ENCODE peak calls at places on chromosomes 2 and 18, in nine cellular contexts. One of them, this sample, is unnamed.

GRCh38 chr2:48530033-48530804 is at the start of gene STON1:
- DNase-seq in amygdala: no peak
- DNase-seq in mucosa of gallbladder: peak; percentile 46
- DNase-seq in NCI-H146: peak; percentile 30
- DNase-seq in neural progenitor cell: peak; percentile 72
- DNase-seq in HS-5: no peak
- DNase-seq in heart left ventricle: peak; percentile 71
- DNase-seq in endodermal cell: peak; percentile 79
- DNase-seq in left kidney: peak; percentile 81
- DNase-seq in this sample: peak; percentile 39

GRCh38 chr18:78619854-78620253 is 359.8 kb upstream of the SALL3 start:
- DNase-seq in left kidney: no peak
- DNase-seq in neural progenitor cell: no peak
- DNase-seq in mucosa of gallbladder: no peak
- DNase-seq in heart left ventricle: no peak
- DNase-seq in HS-5: no peak
- DNase-seq in amygdala: no peak
- DNase-seq in NCI-H146: no peak
- DNase-seq in endodermal cell: peak; percentile 66
- DNase-seq in this sample: no peak

GRCh38 chr18:10398571-10398970 is 55.9 kb upstream of the APCDD1 start:
- DNase-seq in neural progenitor cell: no peak
- DNase-seq in endodermal cell: no peak
- DNase-seq in HS-5: no peak
- DNase-seq in left kidney: no peak
- DNase-seq in NCI-H146: no peak
- DNase-seq in heart left ventricle: no peak
- DNase-seq in mucosa of gallbladder: no peak
- DNase-seq in amygdala: no peak
- DNase-seq in this sample: no peak

GRCh38 chr2:23589220-23589647 is 204.3 kb downstream of the KLHL29 start:
- DNase-seq in left kidney: no peak
- DNase-seq in mucosa of gallbladder: no peak
- DNase-seq in neural progenitor cell: no peak
- DNase-seq in amygdala: no peak
- DNase-seq in NCI-H146: no peak
- DNase-seq in heart left ventricle: no peak
- DNase-seq in HS-5: no peak
- DNase-seq in endodermal cell: no peak
- DNase-seq in this sample: no peak

GRCh38 chr2:203756161-203756560 is 49.7 kb downstream of the CD28 start:
- DNase-seq in mucosa of gallbladder: no peak
- DNase-seq in NCI-H146: no peak
- DNase-seq in neural progenitor cell: no peak
- DNase-seq in heart left ventricle: no peak
- DNase-seq in endodermal cell: no peak
- DNase-seq in left kidney: peak; percentile 11
- DNase-seq in HS-5: no peak
- DNase-seq in amygdala: no peak
- DNase-seq in this sample: no peak

GRCh38 chr2:119230630-119231185 is 7.1 kb downstream of the STEAP3 start:
- DNase-seq in neural progenitor cell: peak; percentile 30
- DNase-seq in NCI-H146: no peak
- DNase-seq in mucosa of gallbladder: no peak
- DNase-seq in amygdala: no peak
- DNase-seq in endodermal cell: no peak
- DNase-seq in left kidney: peak; percentile 28
- DNase-seq in HS-5: no peak
- DNase-seq in heart left ventricle: no peak
- DNase-seq in this sample: no peak

GRCh38 chr2:190214434-190215194 is 105.0 kb downstream of the HIBCH start:
- DNase-seq in left kidney: peak; percentile 7
- DNase-seq in endodermal cell: no peak
- DNase-seq in heart left ventricle: no peak
- DNase-seq in mucosa of gallbladder: no peak
- DNase-seq in NCI-H146: no peak
- DNase-seq in neural progenitor cell: peak; percentile 12
- DNase-seq in HS-5: no peak
- DNase-seq in amygdala: no peak
- DNase-seq in this sample: no peak

GRCh38 chr2:112217854-112218253 is 37.0 kb downstream of the ZC3H8 start:
- DNase-seq in NCI-H146: no peak
- DNase-seq in endodermal cell: no peak
- DNase-seq in HS-5: no peak
- DNase-seq in left kidney: no peak
- DNase-seq in amygdala: no peak
- DNase-seq in neural progenitor cell: no peak
- DNase-seq in heart left ventricle: no peak
- DNase-seq in mucosa of gallbladder: no peak
- DNase-seq in this sample: no peak

GRCh38 chr18:7521226-7521856 is 45.8 kb upstream of the PTPRM start:
- DNase-seq in amygdala: no peak
- DNase-seq in mucosa of gallbladder: no peak
- DNase-seq in neural progenitor cell: no peak
- DNase-seq in endodermal cell: peak; percentile 63
- DNase-seq in heart left ventricle: no peak
- DNase-seq in NCI-H146: no peak
- DNase-seq in HS-5: no peak
- DNase-seq in left kidney: peak; percentile 33
- DNase-seq in this sample: no peak

GRCh38 chr2:84849271-84849952 is 31.5 kb downstream of the TRABD2A start:
- DNase-seq in amygdala: no peak
- DNase-seq in HS-5: no peak
- DNase-seq in NCI-H146: no peak
- DNase-seq in endodermal cell: peak; percentile 17
- DNase-seq in heart left ventricle: no peak
- DNase-seq in neural progenitor cell: no peak
- DNase-seq in left kidney: no peak
- DNase-seq in mucosa of gallbladder: no peak
- DNase-seq in this sample: no peak

GRCh38 chr18:8496186-8496585 is 113.1 kb upstream of the RAB12 start:
- DNase-seq in neural progenitor cell: peak; percentile 17
- DNase-seq in amygdala: no peak
- DNase-seq in heart left ventricle: no peak
- DNase-seq in endodermal cell: peak; percentile 57
- DNase-seq in left kidney: no peak
- DNase-seq in mucosa of gallbladder: no peak
- DNase-seq in HS-5: no peak
- DNase-seq in NCI-H146: no peak
- DNase-seq in this sample: no peak

GRCh38 chr2:97714084-97714949 is 941 bp downstream of the ZAP70 start:
- DNase-seq in NCI-H146: peak; percentile 40
- DNase-seq in endodermal cell: peak; percentile 40
- DNase-seq in HS-5: no peak
- DNase-seq in amygdala: no peak
- DNase-seq in mucosa of gallbladder: no peak
- DNase-seq in heart left ventricle: no peak
- DNase-seq in left kidney: no peak
- DNase-seq in neural progenitor cell: no peak
- DNase-seq in this sample: no peak

GRCh38 chr2:71716697-71717624 is 263.6 kb downstream of the DYSF start:
- DNase-seq in HS-5: peak; percentile 55
- DNase-seq in heart left ventricle: peak; percentile 96
- DNase-seq in endodermal cell: peak; percentile 32
- DNase-seq in amygdala: no peak
- DNase-seq in NCI-H146: no peak
- DNase-seq in neural progenitor cell: no peak
- DNase-seq in left kidney: no peak
- DNase-seq in mucosa of gallbladder: peak; percentile 35
- DNase-seq in this sample: peak; percentile 89

GRCh38 chr2:230012242-230012884 is 56.4 kb downstream of the SLC16A14 start:
- DNase-seq in heart left ventricle: no peak
- DNase-seq in NCI-H146: no peak
- DNase-seq in endodermal cell: no peak
- DNase-seq in amygdala: no peak
- DNase-seq in mucosa of gallbladder: no peak
- DNase-seq in left kidney: no peak
- DNase-seq in HS-5: no peak
- DNase-seq in neural progenitor cell: no peak
- DNase-seq in this sample: no peak

GRCh38 chr2:47037678-47038077 is 117.4 kb downstream of the STPG4 start:
- DNase-seq in HS-5: no peak
- DNase-seq in amygdala: no peak
- DNase-seq in mucosa of gallbladder: no peak
- DNase-seq in endodermal cell: no peak
- DNase-seq in NCI-H146: peak; percentile 69
- DNase-seq in neural progenitor cell: no peak
- DNase-seq in left kidney: no peak
- DNase-seq in heart left ventricle: no peak
- DNase-seq in this sample: no peak

GRCh38 chr2:128967666-128968065 is 649.0 kb upstream of the HS6ST1 start:
- DNase-seq in amygdala: no peak
- DNase-seq in neural progenitor cell: no peak
- DNase-seq in NCI-H146: no peak
- DNase-seq in left kidney: no peak
- DNase-seq in heart left ventricle: no peak
- DNase-seq in mucosa of gallbladder: no peak
- DNase-seq in endodermal cell: no peak
- DNase-seq in HS-5: no peak
- DNase-seq in this sample: no peak

GRCh38 chr2:118224144-118224887 is 136.0 kb downstream of the INSIG2 start:
- DNase-seq in mucosa of gallbladder: no peak
- DNase-seq in left kidney: peak; percentile 68
- DNase-seq in HS-5: no peak
- DNase-seq in amygdala: no peak
- DNase-seq in endodermal cell: peak; percentile 84
- DNase-seq in NCI-H146: no peak
- DNase-seq in heart left ventricle: no peak
- DNase-seq in neural progenitor cell: peak; percentile 70
- DNase-seq in this sample: no peak

GRCh38 chr2:12988279-12988678 is 271.5 kb downstream of the TRIB2 start:
- DNase-seq in amygdala: no peak
- DNase-seq in endodermal cell: no peak
- DNase-seq in heart left ventricle: no peak
- DNase-seq in NCI-H146: no peak
- DNase-seq in left kidney: no peak
- DNase-seq in mucosa of gallbladder: no peak
- DNase-seq in HS-5: no peak
- DNase-seq in neural progenitor cell: no peak
- DNase-seq in this sample: no peak

GRCh38 chr2:33230877-33231276 is 245.6 kb upstream of the RASGRP3 start:
- DNase-seq in endodermal cell: no peak
- DNase-seq in neural progenitor cell: no peak
- DNase-seq in heart left ventricle: no peak
- DNase-seq in NCI-H146: no peak
- DNase-seq in amygdala: no peak
- DNase-seq in mucosa of gallbladder: no peak
- DNase-seq in left kidney: no peak
- DNase-seq in HS-5: no peak
- DNase-seq in this sample: no peak

GRCh38 chr18:26470011-26470637 is 78.2 kb downstream of the KCTD1 start:
- DNase-seq in endodermal cell: no peak
- DNase-seq in HS-5: no peak
- DNase-seq in NCI-H146: no peak
- DNase-seq in amygdala: no peak
- DNase-seq in mucosa of gallbladder: no peak
- DNase-seq in neural progenitor cell: peak; percentile 21
- DNase-seq in heart left ventricle: no peak
- DNase-seq in left kidney: peak; percentile 32
- DNase-seq in this sample: no peak

GRCh38 chr18:68969027-68969426 is 171.1 kb downstream of the CCDC102B start:
- DNase-seq in mucosa of gallbladder: no peak
- DNase-seq in HS-5: no peak
- DNase-seq in endodermal cell: no peak
- DNase-seq in neural progenitor cell: no peak
- DNase-seq in heart left ventricle: no peak
- DNase-seq in amygdala: no peak
- DNase-seq in left kidney: no peak
- DNase-seq in NCI-H146: no peak
- DNase-seq in this sample: no peak

GRCh38 chr2:33216508-33217182 is 259.8 kb upstream of the RASGRP3 start:
- DNase-seq in heart left ventricle: peak; percentile 77
- DNase-seq in left kidney: no peak
- DNase-seq in amygdala: no peak
- DNase-seq in neural progenitor cell: no peak
- DNase-seq in endodermal cell: no peak
- DNase-seq in NCI-H146: no peak
- DNase-seq in mucosa of gallbladder: peak; percentile 75
- DNase-seq in HS-5: no peak
- DNase-seq in this sample: peak; percentile 71

GRCh38 chr2:132567682-132568081 is 102.3 kb downstream of the LYPD1 start:
- DNase-seq in mucosa of gallbladder: no peak
- DNase-seq in NCI-H146: no peak
- DNase-seq in HS-5: no peak
- DNase-seq in left kidney: no peak
- DNase-seq in neural progenitor cell: no peak
- DNase-seq in heart left ventricle: no peak
- DNase-seq in amygdala: no peak
- DNase-seq in endodermal cell: no peak
- DNase-seq in this sample: no peak

GRCh38 chr18:43279015-43279758 is 1.9 kb upstream of the SYT4 start:
- DNase-seq in heart left ventricle: no peak
- DNase-seq in endodermal cell: peak; percentile 72
- DNase-seq in mucosa of gallbladder: no peak
- DNase-seq in left kidney: peak; percentile 79
- DNase-seq in HS-5: no peak
- DNase-seq in amygdala: no peak
- DNase-seq in NCI-H146: peak; percentile 98
- DNase-seq in neural progenitor cell: peak; percentile 62
- DNase-seq in this sample: no peak

GRCh38 chr18:59265246-59266018 is 7.8 kb downstream of the RAX start:
- DNase-seq in neural progenitor cell: peak; percentile 88
- DNase-seq in amygdala: no peak
- DNase-seq in mucosa of gallbladder: no peak
- DNase-seq in endodermal cell: peak; percentile 94
- DNase-seq in heart left ventricle: no peak
- DNase-seq in left kidney: peak; percentile 53
- DNase-seq in NCI-H146: peak; percentile 67
- DNase-seq in HS-5: no peak
- DNase-seq in this sample: no peak

GRCh38 chr2:31387850-31388249 is 26.7 kb downstream of the XDH start:
- DNase-seq in neural progenitor cell: peak; percentile 17
- DNase-seq in heart left ventricle: no peak
- DNase-seq in endodermal cell: peak; percentile 69
- DNase-seq in HS-5: no peak
- DNase-seq in NCI-H146: no peak
- DNase-seq in amygdala: no peak
- DNase-seq in mucosa of gallbladder: no peak
- DNase-seq in left kidney: peak; percentile 7
- DNase-seq in this sample: no peak

GRCh38 chr2:37365669-37366068 is 21.2 kb downstream of the QPCT start:
- DNase-seq in amygdala: no peak
- DNase-seq in NCI-H146: no peak
- DNase-seq in heart left ventricle: no peak
- DNase-seq in left kidney: no peak
- DNase-seq in endodermal cell: peak; percentile 1
- DNase-seq in neural progenitor cell: no peak
- DNase-seq in HS-5: no peak
- DNase-seq in mucosa of gallbladder: no peak
- DNase-seq in this sample: no peak

GRCh38 chr2:125870746-125871145 is 785.2 kb upstream of the GYPC start:
- DNase-seq in amygdala: no peak
- DNase-seq in HS-5: no peak
- DNase-seq in endodermal cell: no peak
- DNase-seq in NCI-H146: no peak
- DNase-seq in heart left ventricle: no peak
- DNase-seq in mucosa of gallbladder: no peak
- DNase-seq in left kidney: no peak
- DNase-seq in neural progenitor cell: no peak
- DNase-seq in this sample: no peak

GRCh38 chr18:23231340-23232021 is 96.2 kb downstream of the CABLES1 start:
- DNase-seq in left kidney: no peak
- DNase-seq in amygdala: no peak
- DNase-seq in endodermal cell: no peak
- DNase-seq in heart left ventricle: peak; percentile 79
- DNase-seq in HS-5: peak; percentile 81
- DNase-seq in mucosa of gallbladder: peak; percentile 75
- DNase-seq in neural progenitor cell: no peak
- DNase-seq in NCI-H146: no peak
- DNase-seq in this sample: peak; percentile 28

GRCh38 chr2:233690444-233690843 is 2.2 kb upstream of the UGT1A6 start:
- DNase-seq in neural progenitor cell: no peak
- DNase-seq in mucosa of gallbladder: peak; percentile 45
- DNase-seq in HS-5: no peak
- DNase-seq in heart left ventricle: no peak
- DNase-seq in NCI-H146: no peak
- DNase-seq in left kidney: no peak
- DNase-seq in endodermal cell: no peak
- DNase-seq in amygdala: no peak
- DNase-seq in this sample: no peak

This sample was measured in adrenal gland.